ENCODE peak calls at places on chromosome 16, in nine cellular contexts. S, H, E, C, A, Y, D, G and J are unnamed samples.

GRCh38 chr16:83878838-83879237 is 20.1 kb upstream of the MLYCD start:
- DNase-seq in S (peak; percentile 60), H (no peak), E (peak; percentile 52), C (no peak), A (peak; percentile 24), Y (no peak), D (no peak), G (no peak), J (no peak)

GRCh38 chr16:1979271-1980025 is 1.8 kb downstream of the NOXO1 start:
- DNase-seq in S (no peak), H (no peak), E (peak; percentile 52), C (no peak), A (no peak), Y (peak; percentile 93), D (no peak), G (peak; percentile 85), J (no peak)

GRCh38 chr16:81526935-81527334 is 82.3 kb downstream of the CMIP start:
- DNase-seq in S (peak; percentile 27), H (no peak), E (no peak), C (peak; percentile 88), A (no peak), Y (no peak), D (peak; percentile 16), G (no peak), J (no peak)

GRCh38 chr16:54522596-54522995 is 236.0 kb upstream of the IRX3 start:
- DNase-seq in S (no peak), H (no peak), E (no peak), C (no peak), A (no peak), Y (no peak), D (no peak), G (no peak), J (no peak)

GRCh38 chr16:23670137-23670776 is 8.4 kb upstream of the PLK1 start:
- DNase-seq in S (peak; percentile 95), H (no peak), E (no peak), C (no peak), A (no peak), Y (no peak), D (no peak), G (no peak), J (no peak)

GRCh38 chr16:13436641-13437423 is 483.1 kb upstream of the ERCC4 start:
- DNase-seq in S (no peak), H (no peak), E (no peak), C (no peak), A (no peak), Y (no peak), D (no peak), G (no peak), J (no peak)

GRCh38 chr16:87203060-87203656 is 114.0 kb downstream of the C16orf95 start:
- DNase-seq in S (peak; percentile 77), H (no peak), E (peak; percentile 90), C (no peak), A (peak; percentile 70), Y (peak; percentile 54), D (peak; percentile 10), G (peak; percentile 70), J (no peak)

GRCh38 chr16:50305441-50306061 is 39.2 kb downstream of the ADCY7 start:
- DNase-seq in S (no peak), H (no peak), E (no peak), C (no peak), A (no peak), Y (no peak), D (no peak), G (no peak), J (no peak)

GRCh38 chr16:52405441-52405840 is 141.5 kb downstream of the TOX3 start:
- DNase-seq in S (no peak), H (no peak), E (no peak), C (no peak), A (no peak), Y (no peak), D (no peak), G (no peak), J (no peak)

GRCh38 chr16:7513429-7513828 is 180.8 kb downstream of the RBFOX1 start:
- DNase-seq in S (no peak), H (no peak), E (no peak), C (no peak), A (peak; percentile 25), Y (no peak), D (no peak), G (no peak), J (no peak)

GRCh38 chr16:75458439-75458838 is 6.0 kb downstream of the TMEM170A start:
- DNase-seq in S (no peak), H (no peak), E (no peak), C (no peak), A (no peak), Y (no peak), D (no peak), G (no peak), J (no peak)

GRCh38 chr16:66746682-66747081 is 4.7 kb downstream of the DYNC1LI2 start:
- DNase-seq in S (no peak), H (no peak), E (no peak), C (no peak), A (no peak), Y (no peak), D (no peak), G (no peak), J (no peak)

DNA sequence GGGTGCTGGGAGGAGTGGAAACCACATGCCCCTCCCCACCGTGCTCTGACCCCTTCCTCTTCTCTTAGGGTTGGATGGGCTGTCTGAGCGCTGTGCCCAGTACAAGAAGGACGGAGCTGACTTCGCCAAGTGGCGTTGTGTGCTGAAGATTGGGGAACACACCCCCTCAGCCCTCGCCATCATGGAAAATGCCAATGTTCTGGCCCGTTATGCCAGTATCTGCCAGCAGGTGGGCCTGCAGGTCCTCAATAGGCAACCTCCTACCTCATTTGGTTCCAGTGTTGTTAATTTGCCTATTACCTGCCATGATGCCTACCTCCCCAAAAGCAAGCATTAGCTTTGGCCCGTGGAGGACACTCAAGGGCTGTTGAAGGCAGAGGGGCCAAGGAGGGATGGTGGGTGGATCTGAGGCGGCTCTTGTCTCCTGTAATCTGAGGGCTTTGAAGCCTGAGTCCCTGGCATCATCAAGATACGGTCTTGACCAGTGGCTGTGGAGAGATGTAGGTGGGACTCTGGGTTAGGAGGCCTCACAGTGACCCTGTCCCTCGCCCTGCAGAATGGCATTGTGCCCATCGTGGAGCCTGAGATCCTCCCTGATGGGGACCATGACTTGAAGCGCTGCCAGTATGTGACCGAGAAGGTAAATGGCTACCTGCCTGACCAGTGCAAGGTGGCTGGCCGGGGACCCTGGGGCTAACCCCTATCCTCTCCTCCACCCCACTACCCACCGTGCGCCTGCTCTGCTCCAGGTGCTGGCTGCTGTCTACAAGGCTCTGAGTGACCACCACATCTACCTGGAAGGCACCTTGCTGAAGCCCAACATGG is 3.4 kb downstream of the ALDOA start:
- DNase-seq in S (no peak), H (peak; percentile 37), E (peak; percentile 39), C (no peak), A (peak; percentile 50), Y (no peak), D (peak; percentile 36), G (no peak), J (no peak)
- H3K27ac ChIP-seq in S (peak overlapping the region; percentile 3), H (peak overlapping the region; percentile 18), E (no peak overlapping the region), C (peak overlapping the region; percentile 77), A (no peak overlapping the region), Y (peak overlapping the region; percentile 93), D (peak overlapping the region; percentile 30), G (peak overlapping the region; percentile 100), J (peak overlapping the region; percentile 52)

DNA sequence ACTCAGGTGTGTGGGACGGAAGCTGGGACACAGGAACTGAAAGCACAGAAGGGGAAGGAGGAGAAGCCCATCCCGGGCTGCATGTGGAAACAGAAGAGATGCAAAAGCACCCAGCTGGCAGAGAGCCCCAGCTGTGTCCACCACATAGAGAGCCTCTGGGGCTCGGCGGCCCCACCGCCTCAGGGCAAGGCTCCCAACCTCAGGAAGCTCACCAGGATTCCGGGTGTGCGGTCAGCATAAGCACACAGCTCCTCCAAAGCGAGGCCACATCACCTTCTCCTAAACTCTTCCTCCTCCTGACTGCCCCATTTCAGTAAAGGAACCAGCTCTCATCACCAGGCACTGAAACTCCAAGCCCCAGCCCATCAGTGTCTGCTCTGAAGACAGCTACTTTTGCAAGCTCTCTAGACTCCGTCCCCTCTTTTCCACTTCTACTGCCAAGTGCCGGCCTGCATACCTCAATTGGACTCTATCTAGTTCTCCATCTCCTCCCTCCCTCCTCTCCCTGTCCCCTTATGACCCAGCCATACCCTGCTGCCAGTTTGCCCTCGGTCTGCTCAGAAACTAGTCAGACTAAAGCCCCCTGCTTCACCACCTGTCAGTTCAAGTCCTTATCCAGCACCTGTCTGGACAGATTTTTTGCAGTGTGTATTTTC is 6.0 kb downstream of the ST3GAL2 start:
- DNase-seq in S (no peak), H (no peak), E (no peak), C (no peak), A (peak; percentile 89), Y (no peak), D (no peak), G (no peak), J (no peak)
- H3K27ac ChIP-seq in S (peak overlapping the region; percentile 7), H (no peak overlapping the region), E (no peak overlapping the region), C (peak overlapping the region; percentile 82), A (peak overlapping the region; percentile 100), Y (peak overlapping the region; percentile 69), D (peak overlapping the region; percentile 62), G (no peak overlapping the region), J (no peak overlapping the region)

GRCh38 chr16:11360581-11360980 is 15.3 kb downstream of the RMI2 start:
- DNase-seq in S (no peak), H (no peak), E (no peak), C (no peak), A (no peak), Y (no peak), D (no peak), G (no peak), J (no peak)

GRCh38 chr16:11361043-11361442 is 15.8 kb downstream of the RMI2 start:
- DNase-seq in S (no peak), H (no peak), E (no peak), C (no peak), A (no peak), Y (no peak), D (no peak), G (no peak), J (no peak)

GRCh38 chr16:11359370-11359769 is 14.1 kb downstream of the RMI2 start:
- DNase-seq in S (peak; percentile 90), H (no peak), E (no peak), C (peak; percentile 93), A (no peak), Y (no peak), D (no peak), G (no peak), J (no peak)

GRCh38 chr16:11356573-11357331 is 11.5 kb downstream of the RMI2 start:
- DNase-seq in S (peak; percentile 61), H (peak; percentile 15), E (peak; percentile 84), C (no peak), A (peak; percentile 78), Y (peak; percentile 81), D (peak; percentile 38), G (peak; percentile 13), J (no peak)

DNA sequence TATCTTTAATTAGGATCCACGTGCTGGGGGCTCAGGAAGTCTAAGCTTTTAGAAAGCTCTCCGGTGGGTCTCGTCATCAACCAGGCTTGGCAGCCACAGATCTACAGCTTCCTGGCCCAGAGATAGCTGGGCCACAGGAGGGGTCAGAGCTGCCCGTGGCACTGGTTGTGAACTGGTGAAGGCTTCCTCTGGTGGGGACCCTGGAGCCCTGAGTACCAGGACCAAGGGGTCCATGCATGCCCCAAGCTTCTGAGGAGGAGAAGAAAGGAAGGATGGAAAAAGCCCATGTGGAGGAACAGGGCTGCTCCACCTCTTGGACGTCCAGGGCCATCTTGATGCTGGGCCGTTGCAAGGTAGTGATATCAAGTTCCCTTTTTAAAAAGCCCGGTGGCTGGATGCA is 13.3 kb downstream of the RMI2 start:
- DNase-seq in S (no peak), H (no peak), E (no peak), C (no peak), A (no peak), Y (no peak), D (no peak), G (no peak), J (no peak)
- H3K27ac ChIP-seq in S (peak overlapping the region; percentile 27), H (no peak overlapping the region), E (no peak overlapping the region), C (peak overlapping the region; percentile 72), A (no peak overlapping the region), Y (no peak overlapping the region), D (no peak overlapping the region), G (no peak overlapping the region), J (no peak overlapping the region)

GRCh38 chr16:11259655-11260595 is 3.9 kb upstream of the SOCS1 start:
- DNase-seq in S (no peak), H (no peak), E (no peak), C (no peak), A (no peak), Y (no peak), D (no peak), G (no peak), J (no peak)
- H3K27ac ChIP-seq in S (no peak overlapping the region), H (no peak overlapping the region), E (no peak overlapping the region), C (no peak overlapping the region), A (no peak overlapping the region), Y (peak overlapping the region; percentile 73), D (no peak overlapping the region), G (no peak overlapping the region), J (no peak overlapping the region)